ENCODE peak calls at places on chromosomes 7 and 10, in four cellular contexts. G is K562, S is SK-N-SH, O is HCT116. A is an unnamed sample.

GRCh38 chr10:121772890-121773289 is 154.9 kb downstream of the ATE1 start:
- DNase-seq in G (no peak), O (no peak), S (no peak), A (no peak)

GRCh38 chr7:94391716-94392390 is 2.8 kb upstream of the COL1A2 start:
- DNase-seq in O (no peak), S (peak), G (no peak), A (no peak)

GRCh38 chr7:151133986-151134742 is 33.3 kb downstream of the GBX1 start:
- DNase-seq in S (no peak), O (no peak), G (no peak), A (no peak)

GRCh38 chr10:25682203-25682950 is 251.7 kb upstream of the MYO3A start:
- DNase-seq in S (peak), O (no peak), G (peak), A (peak)

GRCh38 chr10:5996696-5997095 is 19.4 kb upstream of the IL15RA start:
- DNase-seq in S (no peak), O (no peak), G (no peak), A (no peak)

GRCh38 chr10:104309980-104310978 is 28.0 kb downstream of the ITPRIP start:
- DNase-seq in G (no peak), O (no peak), S (no peak), A (peak)

GRCh38 chr10:22491480-22491879 is 146.2 kb downstream of the SPAG6 start:
- DNase-seq in S (no peak), O (no peak), G (no peak), A (no peak)

GRCh38 chr7:14341200-14341599 is 351.7 kb upstream of the ETV1 start:
- DNase-seq in G (no peak), S (no peak), O (no peak), A (no peak)

GRCh38 chr10:67657775-67658174 is 38.2 kb downstream of the CTNNA3 start:
- DNase-seq in G (no peak), S (no peak), O (no peak), A (no peak)

GRCh38 chr7:106022193-106022821 is 59.2 kb downstream of the CDHR3 start:
- DNase-seq in O (no peak), S (no peak), G (no peak), A (no peak)

GRCh38 chr10:94292448-94293118 is 70.2 kb downstream of the NOC3L start:
- DNase-seq in S (no peak), G (no peak), O (no peak), A (peak)

GRCh38 chr7:10476642-10477041 is 497.0 kb upstream of the PHF14 start:
- DNase-seq in S (no peak), O (no peak), G (no peak), A (no peak)

GRCh38 chr10:18456984-18457383 is 194.4 kb downstream of the NSUN6 start:
- DNase-seq in O (no peak), S (no peak), G (no peak), A (no peak)

GRCh38 chr7:144786079-144786478 is 49.8 kb downstream of the TPK1 start:
- DNase-seq in G (no peak), S (no peak), O (no peak), A (no peak)

GRCh38 chr7:99261646-99262045 is 11.0 kb upstream of the MYH16 start:
- DNase-seq in O (no peak), G (no peak), S (no peak), A (no peak)

GRCh38 chr7:136064098-136064497 is 86.9 kb upstream of the MTPN start:
- DNase-seq in O (no peak), S (no peak), G (no peak), A (no peak)

GRCh38 chr7:106721816-106722785 is 61.1 kb upstream of the CCDC71L start:
- DNase-seq in S (no peak), O (no peak), G (no peak), A (no peak)

GRCh38 chr10:112713411-112713810 is 236.6 kb upstream of the TCF7L2 start:
- DNase-seq in S (no peak), O (no peak), G (no peak), A (no peak)

GRCh38 chr7:65269150-65269856 is 104.4 kb upstream of the ZNF92 start:
- DNase-seq in G (peak), S (peak), O (peak), A (peak)

GRCh38 chr10:66591865-66592264 is 334.0 kb upstream of the LRRTM3 start:
- DNase-seq in G (no peak), O (no peak), S (no peak), A (no peak)

GRCh38 chr7:141785711-141786552 is 4.1 kb upstream of the TAS2R5 start:
- DNase-seq in S (peak), O (peak), G (peak), A (peak)

GRCh38 chr7:104973909-104974415 is 40.0 kb upstream of the KMT2E start:
- DNase-seq in S (no peak), O (no peak), G (no peak), A (no peak)

GRCh38 chr10:133079836-133080682 is 7.7 kb upstream of the ADGRA1 start:
- DNase-seq in S (no peak), G (peak), O (no peak), A (peak)

GRCh38 chr7:50641442-50642405 is 76.5 kb upstream of the DDC start:
- DNase-seq in S (no peak), G (no peak), O (no peak), A (no peak)

GRCh38 chr10:108736111-108736510 is 1187.2 kb downstream of the XPNPEP1 start:
- DNase-seq in S (no peak), G (no peak), O (no peak), A (no peak)

GRCh38 chr7:35804571-35804970 is 3.7 kb downstream of the SEPTIN7 start:
- DNase-seq in O (no peak), G (no peak), S (no peak), A (no peak)

GRCh38 chr7:149297034-149297755 is 35.2 kb downstream of the ZNF783 start:
- DNase-seq in S (no peak), O (no peak), G (no peak), A (no peak)

GRCh38 chr7:29146082-29146706 is at the start of gene CPVL:
- DNase-seq in G (no peak), S (peak), O (peak), A (peak)

GRCh38 chr10:86711957-86712708 is 43.8 kb downstream of the LDB3 start:
- DNase-seq in O (no peak), S (peak), G (peak), A (no peak)

GRCh38 chr10:101718681-101719275 is 23.8 kb upstream of the FBXW4 start:
- DNase-seq in S (no peak), O (no peak), G (no peak), A (no peak)

GRCh38 chr7:86768967-86769760 is 125.5 kb downstream of the GRM3 start:
- DNase-seq in G (no peak), S (no peak), O (no peak), A (no peak)

GRCh38 chr7:150322114-150322832 is 882 bp upstream of the LRRC61 start:
- DNase-seq in O (no peak), S (no peak), G (peak), A (no peak)

GRCh38 chr7:116180302-116180701 is 30.0 kb upstream of the TES start:
- DNase-seq in G (peak), O (peak), S (peak), A (peak)

GRCh38 chr10:27285093-27285492 is 44.5 kb upstream of the ACBD5 start:
- DNase-seq in O (peak), S (no peak), G (no peak), A (peak)

GRCh38 chr10:110414563-110415309 is 83.0 kb upstream of the DUSP5 start:
- DNase-seq in S (no peak), G (no peak), O (peak), A (no peak)

GRCh38 chr7:129612112-129613015 is 844 bp downstream of the NRF1 start:
- DNase-seq in G (no peak), S (peak), O (no peak), A (no peak)

GRCh38 chr10:6009961-6010360 is 32.6 kb upstream of the IL15RA start:
- DNase-seq in S (no peak), G (no peak), O (no peak), A (no peak)

GRCh38 chr7:78090616-78091015 is 292.0 kb downstream of the PHTF2 start:
- DNase-seq in G (no peak), S (no peak), O (no peak), A (no peak)

GRCh38 chr7:54906963-54907362 is 111.9 kb upstream of the EGFR start:
- DNase-seq in O (no peak), S (no peak), G (no peak), A (no peak)

GRCh38 chr7:54907981-54908380 is 110.8 kb upstream of the EGFR start:
- DNase-seq in O (no peak), G (no peak), S (no peak), A (no peak)

GRCh38 chr7:54901840-54902239 is 117.0 kb upstream of the EGFR start:
- DNase-seq in S (no peak), O (no peak), G (no peak), A (no peak)

GRCh38 chr7:54904986-54905385 is 113.8 kb upstream of the EGFR start:
- DNase-seq in G (no peak), S (no peak), O (no peak), A (peak)

DNA sequence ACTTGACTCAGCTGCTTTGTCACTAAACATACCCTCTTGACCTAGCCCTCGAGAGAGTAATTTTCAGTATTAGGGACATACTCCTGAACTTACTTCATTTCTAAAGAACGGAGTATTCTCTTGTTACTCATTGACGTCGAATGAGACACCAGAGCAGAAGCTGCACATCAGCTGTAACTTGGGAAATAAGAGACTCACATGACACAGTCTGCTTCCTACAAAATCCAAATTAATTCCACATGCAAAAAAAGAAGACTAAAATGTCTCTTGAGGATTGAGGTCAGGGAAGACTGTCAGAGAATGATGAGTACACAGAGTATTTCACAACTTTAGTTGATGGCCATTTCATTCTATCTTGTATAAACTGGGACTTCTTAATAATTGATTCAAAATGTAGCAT is 114.7 kb upstream of the EGFR start:
- DNase-seq in S (no peak), O (no peak), G (no peak), A (no peak)
- TF ChIP-seq JUND in S (no peak), O (no peak), G (no peak), A (no peak)

DNA sequence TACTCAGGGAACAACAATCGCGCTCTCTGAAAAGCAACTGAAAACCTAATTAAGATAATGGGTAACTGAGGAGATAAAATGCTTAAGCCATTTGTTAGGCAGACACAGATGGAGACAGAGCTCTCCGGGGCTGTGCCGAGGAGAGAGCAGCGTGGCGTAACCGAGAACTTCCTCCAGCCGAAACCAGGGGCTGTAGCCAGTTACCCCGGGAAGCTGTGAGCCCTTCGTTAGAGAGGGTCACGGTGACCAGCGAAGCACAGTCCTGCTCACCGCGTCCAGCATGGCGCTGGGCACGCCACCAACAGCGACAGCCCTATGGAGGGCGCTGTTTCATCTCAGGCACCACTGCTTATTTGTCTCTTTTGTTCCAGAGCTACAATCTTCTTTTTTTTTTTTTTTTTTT is 16.1 kb downstream of the PAPOLB start:
- DNase-seq in O (no peak), S (peak), G (peak), A (no peak)
- TF ChIP-seq JUND in O (no peak), S (no peak), G (no peak), A (no peak)

DNA sequence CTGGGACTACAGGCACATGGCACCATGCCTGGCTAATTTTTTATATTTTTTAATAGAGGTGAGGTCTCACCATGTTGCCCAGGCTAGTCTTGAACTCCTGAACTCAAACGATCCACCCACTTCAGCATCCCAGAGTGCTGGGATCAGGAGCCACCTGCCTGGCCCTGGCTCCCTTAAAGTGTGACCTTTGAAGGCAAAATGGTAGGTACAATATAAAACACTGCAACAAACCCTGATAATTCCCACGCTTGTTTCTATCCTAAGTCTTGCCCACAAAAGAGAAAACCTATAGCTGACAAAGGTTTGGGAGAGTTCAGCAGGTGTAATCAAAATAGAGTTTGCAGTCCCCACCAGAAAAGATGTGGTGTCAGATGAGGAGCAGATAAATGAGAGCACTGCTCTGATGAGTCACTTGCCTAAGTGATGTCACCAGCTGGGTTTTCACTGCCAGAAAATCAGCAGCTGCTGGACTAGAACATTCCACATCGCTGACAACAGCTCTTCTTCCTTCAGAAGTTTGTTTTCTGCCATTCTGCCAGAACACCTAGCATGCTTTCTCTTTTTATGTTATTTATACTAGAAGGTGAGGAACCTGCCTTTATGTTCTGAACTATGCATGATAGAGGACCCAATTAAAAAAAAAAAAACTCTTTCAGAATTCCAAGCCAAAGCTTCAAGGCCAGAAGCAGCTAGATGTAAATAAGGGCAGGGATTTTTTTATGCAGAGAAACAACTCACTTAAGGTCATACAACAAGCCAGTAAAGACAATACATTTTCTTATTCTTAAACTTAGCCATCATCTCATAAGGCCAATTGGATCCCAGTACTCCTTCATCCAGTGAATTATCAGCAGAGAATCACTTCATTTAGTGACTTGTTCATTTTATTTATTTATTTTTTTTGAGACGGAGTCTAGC is 18.0 kb downstream of the PURB start:
- DNase-seq in S (no peak), G (peak), O (peak), A (no peak)
- TF ChIP-seq JUND in S (peak), G (peak), O (peak), A (no peak)

DNA sequence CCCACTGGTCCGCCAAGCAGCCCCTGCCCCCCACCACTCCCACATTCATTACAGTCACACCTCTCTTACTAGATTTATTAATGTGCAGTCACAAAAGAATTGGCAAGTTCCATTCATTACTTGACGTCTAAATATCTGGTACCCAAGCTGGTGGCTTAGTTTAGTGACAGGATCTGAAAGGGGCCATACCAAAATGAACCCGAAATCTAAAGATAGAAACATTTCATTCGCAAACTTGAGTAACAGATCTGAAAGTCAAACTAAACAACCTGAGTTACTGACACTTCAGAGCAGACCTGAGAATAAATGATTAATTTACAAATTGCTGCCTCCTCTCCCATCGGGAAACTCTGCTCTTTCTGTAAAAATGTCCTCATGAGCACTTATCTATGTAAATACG is 53.4 kb downstream of the TNS3 start:
- DNase-seq in O (no peak), G (no peak), S (no peak), A (no peak)
- TF ChIP-seq JUND in O (no peak), G (no peak), S (no peak), A (no peak)

GRCh38 chr7:128132426-128133069 is 101.3 kb upstream of the LRRC4 start:
- DNase-seq in O (no peak), S (no peak), G (no peak), A (no peak)
- TF ChIP-seq JUND in O (no peak), S (no peak), G (no peak), A (no peak)

GRCh38 chr10:128161031-128161430 is 34.8 kb upstream of the MKI67 start:
- DNase-seq in S (no peak), G (no peak), O (no peak), A (no peak)

GRCh38 chr10:128160335-128160734 is 34.1 kb upstream of the MKI67 start:
- DNase-seq in G (no peak), S (no peak), O (no peak), A (no peak)

GRCh38 chr10:128152741-128153583 is 26.7 kb upstream of the MKI67 start:
- DNase-seq in G (no peak), S (peak), O (no peak), A (no peak)

GRCh38 chr10:128156999-128157755 is 31.0 kb upstream of the MKI67 start:
- DNase-seq in S (no peak), O (no peak), G (no peak), A (no peak)

GRCh38 chr10:128158024-128158795 is 32.0 kb upstream of the MKI67 start:
- DNase-seq in O (no peak), G (peak), S (no peak), A (no peak)
- TF ChIP-seq JUND in O (no peak), G (no peak), S (no peak), A (no peak)

GRCh38 chr7:131224996-131225395 is 102.7 kb upstream of the MKLN1 start:
- DNase-seq in S (no peak), O (no peak), G (no peak), A (no peak)

GRCh38 chr7:131226116-131226562 is 101.5 kb upstream of the MKLN1 start:
- DNase-seq in G (no peak), O (no peak), S (no peak), A (no peak)

GRCh38 chr7:131223151-131223550 is 104.5 kb upstream of the MKLN1 start:
- DNase-seq in O (no peak), S (no peak), G (no peak), A (no peak)

GRCh38 chr7:131222171-131222570 is 105.5 kb upstream of the MKLN1 start:
- DNase-seq in S (no peak), G (no peak), O (no peak), A (no peak)

DNA sequence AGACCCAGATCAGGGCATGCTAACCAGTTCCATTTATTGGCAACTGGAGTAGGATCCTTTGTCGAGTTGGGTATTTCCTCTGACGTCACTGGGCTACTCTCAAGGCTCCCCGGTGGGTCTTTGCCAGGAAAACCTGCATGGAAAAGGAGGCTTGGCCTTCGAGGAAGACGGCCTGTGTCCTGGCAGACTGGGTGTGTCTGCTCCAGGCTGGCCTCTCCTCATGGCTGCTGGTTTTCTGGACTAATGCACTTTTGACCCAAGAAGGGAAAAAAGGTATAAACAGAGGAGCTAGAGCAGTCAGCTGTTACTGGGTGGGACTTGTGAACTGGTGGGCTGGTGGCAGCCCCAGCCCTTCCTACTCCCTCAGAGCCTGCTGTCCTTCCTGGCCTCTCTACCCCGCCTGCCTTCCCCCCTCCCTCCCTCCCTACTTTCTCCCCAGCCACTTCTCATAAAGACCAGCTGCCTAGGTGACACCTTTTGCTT is 102.0 kb upstream of the MKLN1 start:
- DNase-seq in G (no peak), O (no peak), S (no peak), A (no peak)
- TF ChIP-seq JUND in G (no peak), O (no peak), S (no peak), A (no peak)

A was measured in T47D.